ENCODE peak calls at places on chromosomes 2 and 18, in seven cellular contexts. K, L, C, X, R, W and F are unnamed samples.

GRCh38 chr2:137357641-137358040 is 592.3 kb downstream of the THSD7B start:
- DNase-seq in R (no peak), W (no peak), L (no peak), K (no peak), C (no peak), X (no peak), F (no peak)

GRCh38 chr18:77102246-77103040 is 30.1 kb downstream of the MBP start:
- DNase-seq in X (peak; percentile 52), L (no peak), K (peak; percentile 42), C (no peak), W (no peak), R (no peak), F (no peak)

GRCh38 chr18:57856707-57857280 is 53.7 kb upstream of the ATP8B1 start:
- DNase-seq in C (no peak), R (no peak), K (no peak), X (no peak), L (no peak), W (no peak), F (no peak)

GRCh38 chr18:77634495-77634894 is 384.8 kb downstream of the GALR1 start:
- DNase-seq in L (no peak), R (no peak), K (no peak), C (no peak), W (no peak), X (no peak), F (no peak)

GRCh38 chr2:26238301-26238958 is 6.0 kb downstream of the HADHA start:
- DNase-seq in K (no peak), L (no peak), X (no peak), R (no peak), W (no peak), C (no peak), F (no peak)

GRCh38 chr2:127197475-127198385 is 22.4 kb downstream of the CYP27C1 start:
- DNase-seq in W (peak; percentile 47), X (peak; percentile 72), R (no peak), K (peak; percentile 57), C (peak; percentile 75), L (peak; percentile 73), F (no peak)

GRCh38 chr2:238690673-238690965 is 157.3 kb upstream of the TWIST2 start:
- DNase-seq in C (no peak), L (no peak), X (no peak), W (no peak), K (no peak), R (no peak), F (no peak)

GRCh38 chr2:235263205-235264120 is 230.4 kb upstream of the AGAP1 start:
- DNase-seq in L (peak; percentile 31), X (no peak), C (no peak), R (peak; percentile 69), K (peak; percentile 92), W (no peak), F (peak; percentile 60)

GRCh38 chr2:61575447-61575859 is 37.3 kb upstream of the XPO1 start:
- DNase-seq in X (no peak), L (no peak), R (no peak), K (no peak), W (no peak), C (no peak), F (no peak)

GRCh38 chr18:68897286-68897685 is 99.4 kb downstream of the CCDC102B start:
- DNase-seq in K (no peak), R (no peak), L (no peak), W (no peak), C (no peak), X (no peak), F (no peak)

GRCh38 chr2:24017711-24018110 is 7.8 kb downstream of the MFSD2B start:
- DNase-seq in L (no peak), K (no peak), R (no peak), W (no peak), C (no peak), X (no peak), F (no peak)

GRCh38 chr2:26144031-26144430 is 28.9 kb upstream of the GAREM2 start:
- DNase-seq in R (no peak), W (no peak), L (no peak), X (no peak), K (no peak), C (no peak), F (no peak)